ENCODE peak calls at places on chromosomes 2 and 18, in four cellular contexts. M is K562, I is SK-N-SH, K is H1. P is an unnamed sample.

GRCh38 chr2:34004936-34005335 is 405.8 kb upstream of the FAM98A start:
- DNase-seq in K (no peak), M (no peak), I (no peak), P (no peak)

GRCh38 chr2:67215214-67215613 is 181.9 kb upstream of the ETAA1 start:
- DNase-seq in M (peak; percentile 50), K (peak; percentile 72), I (peak; percentile 69), P (peak; percentile 11)

GRCh38 chr2:97816411-97816810 is 103.0 kb downstream of the ZAP70 start:
- DNase-seq in I (no peak), K (no peak), M (no peak), P (no peak)

GRCh38 chr2:6526093-6526824 is 339.4 kb downstream of the CMPK2 start:
- DNase-seq in K (no peak), M (no peak), I (peak; percentile 57), P (no peak)

GRCh38 chr2:104923665-104924064 is 69.8 kb downstream of the POU3F3 start:
- DNase-seq in K (no peak), M (no peak), I (no peak), P (no peak)

GRCh38 chr18:38807915-38808314 is 1242.3 kb upstream of the CELF4 start:
- DNase-seq in I (no peak), M (no peak), K (no peak), P (no peak)

GRCh38 chr2:45195916-45196315 is 186.7 kb upstream of the SIX2 start:
- DNase-seq in M (no peak), K (no peak), I (no peak), P (no peak)

GRCh38 chr2:43027103-43027482 is 199.3 kb downstream of the ZFP36L2 start:
- DNase-seq in I (no peak), M (no peak), K (no peak), P (no peak)

GRCh38 chr18:5895886-5896740 is 791 bp upstream of the TMEM200C start:
- DNase-seq in K (peak; percentile 80), M (no peak), I (peak; percentile 72), P (no peak)

GRCh38 chr18:11268691-11269686 is 119.6 kb upstream of the PIEZO2 start:
- DNase-seq in I (no peak), M (no peak), K (no peak), P (no peak)

GRCh38 chr2:29109246-29109645 is 6.0 kb upstream of the CLIP4 start:
- DNase-seq in M (no peak), K (no peak), I (no peak), P (no peak)

GRCh38 chr2:151153601-151154000 is 108.1 kb downstream of the RBM43 start:
- DNase-seq in K (no peak), M (no peak), I (no peak), P (no peak)

GRCh38 chr18:57087985-57088384 is 58.9 kb upstream of the BOD1L2 start:
- DNase-seq in K (no peak), I (no peak), M (no peak), P (no peak)

GRCh38 chr2:105398522-105399206 is at the start of gene FHL2:
- DNase-seq in K (peak; percentile 89), I (peak; percentile 94), M (peak; percentile 89), P (peak; percentile 82)

GRCh38 chr2:28148000-28148399 is 244.7 kb upstream of the FOSL2 start:
- DNase-seq in I (no peak), M (no peak), K (no peak), P (no peak)

GRCh38 chr18:44594779-44595467 is 85.8 kb upstream of the SETBP1 start:
- DNase-seq in M (no peak), K (no peak), I (no peak), P (no peak)

GRCh38 chr18:39232937-39233336 is 1667.3 kb upstream of the CELF4 start:
- DNase-seq in M (no peak), K (no peak), I (no peak), P (no peak)

GRCh38 chr2:204749319-204749718 is 204.0 kb downstream of the PARD3B start:
- DNase-seq in I (no peak), M (no peak), K (no peak), P (no peak)

GRCh38 chr2:235501663-235502009 is 7.8 kb downstream of the AGAP1 start:
- DNase-seq in K (no peak), M (no peak), I (no peak), P (no peak)
- TF ChIP-seq JUND in K (no peak), M (no peak), I (no peak), P (no peak)

DNA sequence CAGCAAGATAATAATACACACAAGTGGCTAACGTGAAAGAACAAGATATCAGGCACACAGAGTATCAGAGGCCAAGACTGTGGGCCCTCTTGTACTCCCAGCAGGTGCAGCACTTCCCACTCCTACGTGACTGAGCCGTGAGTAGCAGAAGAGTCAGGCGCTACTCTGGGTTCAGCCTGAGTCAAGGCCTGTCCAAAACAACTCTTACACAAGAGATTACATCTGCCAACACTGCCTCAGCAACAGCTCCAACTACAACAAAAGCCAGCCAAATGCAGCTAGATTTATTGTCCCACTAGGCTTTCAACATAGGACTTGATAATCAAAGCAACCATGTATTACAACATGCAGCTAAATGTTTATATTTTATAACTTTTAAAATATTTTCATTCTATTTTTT is 56.2 kb downstream of the ITSN2 start:
- DNase-seq in I (no peak), K (no peak), M (peak; percentile 26), P (peak; percentile 10)
- TF ChIP-seq JUND in I (no peak), K (no peak), M (no peak), P (no peak)

GRCh38 chr2:52880872-52881271 is 886.7 kb upstream of the CHAC2 start:
- DNase-seq in I (no peak), M (no peak), K (no peak), P (no peak)
- TF ChIP-seq JUND in I (no peak), M (no peak), K (no peak), P (no peak)

GRCh38 chr18:79532690-79533058 is 136.9 kb downstream of the NFATC1 start:
- DNase-seq in M (no peak), K (no peak), I (no peak), P (no peak)
- TF ChIP-seq JUND in M (no peak), K (no peak), I (no peak), P (no peak)

DNA sequence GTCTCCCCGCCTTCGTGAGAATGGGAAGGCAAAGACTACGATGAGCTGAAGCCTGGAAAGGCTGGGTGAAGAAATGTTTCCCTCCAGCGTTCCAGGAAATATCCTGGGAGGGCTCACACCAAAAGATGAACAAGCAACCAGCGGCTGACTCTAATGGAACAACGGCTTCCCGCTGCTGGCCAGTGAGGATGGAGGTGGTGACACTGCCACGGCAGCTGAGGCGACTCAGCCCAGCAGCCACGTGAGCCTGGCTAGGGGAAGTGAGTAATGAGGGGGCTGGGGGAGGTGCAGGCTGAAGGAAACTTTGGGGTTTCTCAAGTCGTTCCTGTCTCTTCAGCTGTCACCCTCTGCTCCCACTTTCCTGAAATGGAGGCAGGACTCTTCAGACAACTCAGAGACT is 105.0 kb upstream of the SMAD7 start:
- DNase-seq in I (no peak), M (peak; percentile 56), K (no peak), P (no peak)
- TF ChIP-seq JUND in I (peak; percentile 32), M (peak; percentile 65), K (no peak), P (no peak)

GRCh38 chr2:65277791-65278449 is 50.3 kb downstream of the ACTR2 start:
- DNase-seq in I (no peak), K (no peak), M (no peak), P (no peak)

GRCh38 chr2:65279756-65280155 is 52.1 kb downstream of the ACTR2 start:
- DNase-seq in M (no peak), I (no peak), K (no peak), P (no peak)

GRCh38 chr2:65282492-65283053 is 54.9 kb downstream of the ACTR2 start:
- DNase-seq in I (no peak), M (no peak), K (peak; percentile 32), P (no peak)

GRCh38 chr2:65278450-65279030 is 50.9 kb downstream of the ACTR2 start:
- DNase-seq in K (no peak), M (peak; percentile 62), I (no peak), P (no peak)

GRCh38 chr2:65281626-65282351 is 54.2 kb downstream of the ACTR2 start:
- DNase-seq in K (no peak), M (no peak), I (no peak), P (no peak)
- TF ChIP-seq JUND in K (no peak), M (no peak), I (no peak), P (no peak)

GRCh38 chr2:228613133-228613532 is 431.6 kb upstream of the SPHKAP start:
- DNase-seq in I (no peak), M (no peak), K (no peak), P (no peak)
- TF ChIP-seq JUND in I (no peak), M (no peak), K (no peak), P (no peak)

DNA sequence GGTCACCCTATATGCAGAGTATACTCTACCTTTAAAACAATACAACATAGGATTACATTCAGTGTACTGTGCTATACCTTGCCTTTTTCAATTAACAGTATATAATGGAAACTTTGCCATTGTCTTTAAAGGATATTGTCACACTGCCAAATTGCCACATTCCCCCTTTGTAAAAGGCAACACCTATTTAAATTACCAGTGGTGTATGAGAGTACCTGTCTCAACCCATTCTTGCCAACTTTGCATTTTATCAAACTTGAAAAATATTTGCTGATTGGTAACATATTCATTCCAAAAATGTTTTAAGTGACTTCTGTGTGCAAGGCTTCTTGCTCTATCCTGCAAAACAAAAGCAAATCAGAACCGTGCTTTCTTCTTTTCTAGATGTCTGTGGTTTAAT is 92.9 kb downstream of the FMNL2 start:
- DNase-seq in I (no peak), M (no peak), K (no peak), P (no peak)
- TF ChIP-seq JUND in I (no peak), M (no peak), K (no peak), P (no peak)

GRCh38 chr18:29034113-29034856 is 857.4 kb upstream of the CDH2 start:
- DNase-seq in I (no peak), K (no peak), M (no peak), P (no peak)
- TF ChIP-seq JUND in I (no peak), K (no peak), M (no peak), P (no peak)

GRCh38 chr18:48592540-48592939 is 53.7 kb downstream of the CTIF start:
- DNase-seq in M (peak; percentile 57), I (no peak), K (no peak), P (no peak)
- TF ChIP-seq JUND in M (no peak), I (no peak), K (no peak), P (no peak)

P was measured in T47D.